ENCODE peak calls at places on chromosomes 12 and 14, in five cellular contexts. One of them, this sample, is unnamed.
A peak's percentile ranks its signal among the peaks of the same experiment; 100 is the strongest.

GRCh38 chr14:89720076-89720687 is 234.3 kb downstream of the EFCAB11 start:
- DNase-seq in cardiac muscle cell: no peak
- DNase-seq in left lung: no peak
- DNase-seq in ovary: no peak
- DNase-seq in foreskin fibroblast: no peak
- DNase-seq in this sample: peak; percentile 27

GRCh38 chr14:69921052-69921451 is 41.8 kb downstream of the SMOC1 start:
- DNase-seq in cardiac muscle cell: no peak
- DNase-seq in left lung: no peak
- DNase-seq in ovary: no peak
- DNase-seq in foreskin fibroblast: peak; percentile 32
- DNase-seq in this sample: no peak

GRCh38 chr14:104567141-104567956 is 12.2 kb upstream of the C14orf180 start:
- DNase-seq in cardiac muscle cell: no peak
- DNase-seq in left lung: no peak
- DNase-seq in ovary: no peak
- DNase-seq in foreskin fibroblast: no peak
- DNase-seq in this sample: no peak

GRCh38 chr12:1811948-1812291 is 8.4 kb upstream of the LRTM2 start:
- DNase-seq in cardiac muscle cell: no peak
- DNase-seq in left lung: no peak
- DNase-seq in ovary: no peak
- DNase-seq in foreskin fibroblast: no peak
- DNase-seq in this sample: no peak

GRCh38 chr12:20024194-20024593 is 344.1 kb upstream of the PDE3A start:
- DNase-seq in cardiac muscle cell: no peak
- DNase-seq in left lung: no peak
- DNase-seq in ovary: no peak
- DNase-seq in foreskin fibroblast: peak; percentile 4
- DNase-seq in this sample: no peak

GRCh38 chr12:11973396-11973795 is 97.3 kb upstream of the BCL2L14 start:
- DNase-seq in cardiac muscle cell: no peak
- DNase-seq in left lung: no peak
- DNase-seq in ovary: no peak
- DNase-seq in foreskin fibroblast: no peak
- DNase-seq in this sample: no peak

GRCh38 chr14:24542346-24542936 is 33.6 kb downstream of the CTSG start:
- DNase-seq in cardiac muscle cell: no peak
- DNase-seq in left lung: no peak
- DNase-seq in ovary: no peak
- DNase-seq in foreskin fibroblast: no peak
- DNase-seq in this sample: no peak

GRCh38 chr14:76564471-76565119 is 188.7 kb downstream of the ESRRB start:
- DNase-seq in cardiac muscle cell: peak; percentile 34
- DNase-seq in left lung: no peak
- DNase-seq in ovary: no peak
- DNase-seq in foreskin fibroblast: no peak
- DNase-seq in this sample: no peak

GRCh38 chr12:4591180-4591687 is 29.2 kb downstream of the DYRK4 start:
- DNase-seq in cardiac muscle cell: no peak
- DNase-seq in left lung: no peak
- DNase-seq in ovary: no peak
- DNase-seq in foreskin fibroblast: no peak
- DNase-seq in this sample: no peak

GRCh38 chr14:68947802-68948201 is 31.3 kb downstream of the ACTN1 start:
- DNase-seq in cardiac muscle cell: peak; percentile 27
- DNase-seq in left lung: no peak
- DNase-seq in ovary: no peak
- DNase-seq in foreskin fibroblast: no peak
- DNase-seq in this sample: no peak

GRCh38 chr12:28360253-28360652 is 170.0 kb downstream of the CCDC91 start:
- DNase-seq in cardiac muscle cell: no peak
- DNase-seq in left lung: no peak
- DNase-seq in ovary: no peak
- DNase-seq in foreskin fibroblast: no peak
- DNase-seq in this sample: no peak

GRCh38 chr14:100850841-100851585 is 25.1 kb downstream of the MEG3 start:
- DNase-seq in cardiac muscle cell: peak; percentile 55
- DNase-seq in left lung: peak; percentile 71
- DNase-seq in ovary: peak; percentile 60
- DNase-seq in foreskin fibroblast: no peak
- DNase-seq in this sample: peak; percentile 70

GRCh38 chr14:105118646-105119409 is 49.7 kb downstream of the JAG2 start:
- DNase-seq in cardiac muscle cell: no peak
- DNase-seq in left lung: peak; percentile 58
- DNase-seq in ovary: no peak
- DNase-seq in foreskin fibroblast: no peak
- DNase-seq in this sample: no peak

GRCh38 chr14:75559451-75560187 is 18.8 kb upstream of the FLVCR2 start:
- DNase-seq in cardiac muscle cell: no peak
- DNase-seq in left lung: peak; percentile 70
- DNase-seq in ovary: no peak
- DNase-seq in foreskin fibroblast: peak; percentile 71
- DNase-seq in this sample: no peak

GRCh38 chr14:24213866-24214652 is 771 bp upstream of the CHMP4A start:
- DNase-seq in cardiac muscle cell: no peak
- DNase-seq in left lung: no peak
- DNase-seq in ovary: no peak
- DNase-seq in foreskin fibroblast: no peak
- DNase-seq in this sample: no peak

DNA sequence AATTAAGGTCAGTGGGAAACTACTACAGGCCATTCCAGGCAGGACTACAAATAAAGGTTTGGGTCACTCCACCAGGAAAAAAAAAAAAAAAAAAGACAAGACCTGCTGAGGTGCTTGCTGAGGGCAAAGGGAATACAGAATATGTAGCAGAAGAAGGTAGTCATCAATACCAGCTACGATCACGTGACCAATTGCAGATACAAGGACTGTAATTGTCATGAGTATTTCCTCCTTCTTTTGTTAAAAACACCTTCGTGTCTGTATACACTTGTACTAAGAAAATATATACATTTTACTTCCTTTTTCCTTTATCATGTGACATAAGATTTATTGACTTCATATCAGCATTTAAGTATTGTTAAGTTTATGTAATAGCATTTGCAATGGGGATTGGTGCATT is 19.2 kb downstream of the GYS2 start:
- DNase-seq in cardiac muscle cell: no peak
- DNase-seq in left lung: no peak
- DNase-seq in ovary: no peak
- DNase-seq in foreskin fibroblast: no peak
- DNase-seq in this sample: no peak
- TF ChIP-seq CTCF in cardiac muscle cell: no peak
- TF ChIP-seq CTCF in left lung: no peak
- TF ChIP-seq CTCF in ovary: no peak
- TF ChIP-seq CTCF in foreskin fibroblast: no peak
- TF ChIP-seq CTCF in this sample: no peak

GRCh38 chr12:53523131-53523530 is 15.8 kb upstream of the NPFF start:
- DNase-seq in cardiac muscle cell: no peak
- DNase-seq in left lung: no peak
- DNase-seq in ovary: no peak
- DNase-seq in foreskin fibroblast: no peak
- DNase-seq in this sample: no peak

GRCh38 chr12:53530056-53530455 is 22.8 kb upstream of the NPFF start:
- DNase-seq in cardiac muscle cell: no peak
- DNase-seq in left lung: no peak
- DNase-seq in ovary: no peak
- DNase-seq in foreskin fibroblast: no peak
- DNase-seq in this sample: no peak

GRCh38 chr12:53524476-53524875 is 17.2 kb upstream of the NPFF start:
- DNase-seq in cardiac muscle cell: no peak
- DNase-seq in left lung: no peak
- DNase-seq in ovary: no peak
- DNase-seq in foreskin fibroblast: no peak
- DNase-seq in this sample: no peak
- TF ChIP-seq CTCF in cardiac muscle cell: no peak
- TF ChIP-seq CTCF in left lung: no peak
- TF ChIP-seq CTCF in ovary: no peak
- TF ChIP-seq CTCF in foreskin fibroblast: no peak
- TF ChIP-seq CTCF in this sample: no peak

GRCh38 chr12:49716546-49716945 is 9.3 kb upstream of the FMNL3 start:
- DNase-seq in cardiac muscle cell: no peak
- DNase-seq in left lung: no peak
- DNase-seq in ovary: no peak
- DNase-seq in foreskin fibroblast: no peak
- DNase-seq in this sample: no peak

GRCh38 chr12:49720214-49720613 is 13.0 kb upstream of the FMNL3 start:
- DNase-seq in cardiac muscle cell: no peak
- DNase-seq in left lung: no peak
- DNase-seq in ovary: no peak
- DNase-seq in foreskin fibroblast: peak; percentile 37
- DNase-seq in this sample: no peak
- TF ChIP-seq CTCF in cardiac muscle cell: no peak
- TF ChIP-seq CTCF in left lung: no peak
- TF ChIP-seq CTCF in ovary: no peak
- TF ChIP-seq CTCF in foreskin fibroblast: no peak
- TF ChIP-seq CTCF in this sample: no peak

DNA sequence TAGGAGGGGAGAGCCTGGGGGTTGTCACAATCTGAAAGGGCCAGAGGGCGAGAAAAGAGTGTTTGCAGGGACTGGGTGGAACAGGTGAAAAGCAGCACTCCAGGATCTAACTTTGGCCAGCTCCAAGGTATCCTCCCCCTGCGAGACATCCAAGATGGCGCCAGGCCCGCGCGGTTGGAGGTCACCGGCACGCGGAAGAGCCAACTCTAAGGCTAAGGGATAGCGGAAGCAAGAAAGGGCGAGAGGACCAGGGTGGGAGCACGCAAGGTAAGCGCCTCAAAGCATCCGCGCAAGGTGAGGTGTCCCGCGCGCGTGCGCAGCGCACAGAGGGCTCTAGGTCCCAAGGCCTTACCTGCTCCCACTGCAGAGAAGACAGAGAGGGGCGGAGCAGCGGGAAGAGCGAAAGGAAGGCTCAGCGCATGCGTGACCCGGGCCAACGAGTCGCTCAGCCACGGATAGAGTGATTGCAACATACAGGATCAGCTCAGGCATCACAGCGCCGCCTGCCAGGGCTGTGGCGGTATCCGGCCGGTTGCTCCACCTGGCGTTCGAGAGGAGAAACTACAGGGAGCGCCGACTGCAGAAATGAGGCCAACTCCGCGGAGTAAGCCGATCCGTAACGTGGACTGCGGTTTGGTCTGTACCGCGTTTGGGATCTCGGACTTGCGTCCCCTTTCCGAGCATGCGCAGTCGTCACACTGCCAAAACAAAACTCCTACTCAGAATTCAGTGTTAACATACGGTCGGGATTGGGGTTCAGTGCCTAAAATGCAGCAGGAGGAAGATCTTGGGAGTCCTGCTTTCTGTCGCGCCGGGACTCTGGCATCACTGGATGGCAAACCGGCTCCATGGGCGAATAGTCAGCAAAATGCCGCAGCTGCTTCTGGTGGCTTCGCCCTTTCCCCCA is at the start of gene ATP5MC2:
- DNase-seq in cardiac muscle cell: peak; percentile 99
- DNase-seq in left lung: peak; percentile 98
- DNase-seq in ovary: peak; percentile 97
- DNase-seq in foreskin fibroblast: peak; percentile 98
- DNase-seq in this sample: peak; percentile 93
- TF ChIP-seq CTCF in cardiac muscle cell: peak; percentile 98
- TF ChIP-seq CTCF in left lung: peak; percentile 99
- TF ChIP-seq CTCF in ovary: peak; percentile 100
- TF ChIP-seq CTCF in foreskin fibroblast: peak; percentile 99
- TF ChIP-seq CTCF in this sample: peak; percentile 96

GRCh38 chr12:52258335-52258901 is 16.0 kb upstream of the KRT86 start:
- DNase-seq in cardiac muscle cell: peak; percentile 41
- DNase-seq in left lung: no peak
- DNase-seq in ovary: no peak
- DNase-seq in foreskin fibroblast: no peak
- DNase-seq in this sample: no peak
- TF ChIP-seq CTCF in cardiac muscle cell: peak; percentile 25
- TF ChIP-seq CTCF in left lung: no peak
- TF ChIP-seq CTCF in ovary: no peak
- TF ChIP-seq CTCF in foreskin fibroblast: no peak
- TF ChIP-seq CTCF in this sample: no peak

This sample was measured in natural killer cell.